ENCODE peak calls at places on chromosomes 2 and 18, in six cellular contexts. M, U, H, R, J and A are unnamed samples.

GRCh38 chr2:101902169-101902568 is 89.6 kb upstream of the IL1R2 start:
- DNase-seq in M (no peak), U (no peak), H (no peak), R (no peak), J (no peak), A (no peak)

GRCh38 chr2:168773719-168774521 is 28.5 kb upstream of the NOSTRIN start:
- DNase-seq in M (peak; percentile 24), U (peak; percentile 69), H (peak; percentile 25), R (peak; percentile 54), J (peak; percentile 88), A (no peak)

GRCh38 chr2:224865016-224865415 is 148.9 kb upstream of the CCDC195 start:
- DNase-seq in M (no peak), U (no peak), H (no peak), R (no peak), J (peak; percentile 39), A (no peak)

GRCh38 chr2:121200419-121201315 is 84.3 kb downstream of the TFCP2L1 start:
- DNase-seq in M (no peak), U (no peak), H (no peak), R (no peak), J (no peak), A (no peak)

GRCh38 chr2:183919926-183920325 is 678.4 kb upstream of the ZNF804A start:
- DNase-seq in M (no peak), U (no peak), H (no peak), R (no peak), J (no peak), A (no peak)

GRCh38 chr2:230877737-230878598 is 13.2 kb downstream of the ITM2C start:
- DNase-seq in M (no peak), U (no peak), H (peak; percentile 15), R (peak; percentile 87), J (no peak), A (no peak)

GRCh38 chr2:236359426-236359825 is 95.2 kb upstream of the ASB18 start:
- DNase-seq in M (no peak), U (no peak), H (no peak), R (no peak), J (no peak), A (no peak)

GRCh38 chr18:54956506-54956905 is 2.8 kb downstream of the CCDC68 start:
- DNase-seq in M (no peak), U (no peak), H (no peak), R (no peak), J (no peak), A (no peak)

GRCh38 chr2:217469203-217469810 is 533.5 kb downstream of the TNS1 start:
- DNase-seq in M (no peak), U (no peak), H (no peak), R (no peak), J (no peak), A (no peak)

GRCh38 chr2:237923507-237924163 is 43.2 kb upstream of the UBE2F start:
- DNase-seq in M (peak; percentile 23), U (peak; percentile 59), H (peak; percentile 76), R (peak; percentile 70), J (peak; percentile 84), A (no peak)

GRCh38 chr18:22465859-22466602 is 48.3 kb upstream of the CTAGE1 start:
- DNase-seq in M (peak; percentile 86), U (peak; percentile 97), H (peak; percentile 75), R (no peak), J (peak; percentile 17), A (peak; percentile 96)

GRCh38 chr2:38415023-38415422 is 38.0 kb upstream of the ATL2 start:
- DNase-seq in M (no peak), U (no peak), H (no peak), R (no peak), J (no peak), A (no peak)

GRCh38 chr2:172021955-172022354 is 22.2 kb downstream of the METAP1D start:
- DNase-seq in M (no peak), U (no peak), H (no peak), R (no peak), J (peak; percentile 88), A (no peak)

GRCh38 chr2:33607905-33608304 is 8.8 kb upstream of the FAM98A start:
- DNase-seq in M (no peak), U (no peak), H (no peak), R (no peak), J (no peak), A (no peak)

GRCh38 chr2:242029422-242030225 is 160.1 kb downstream of the RTP5 start:
- DNase-seq in M (no peak), U (no peak), H (no peak), R (no peak), J (no peak), A (no peak)

GRCh38 chr2:219228026-219228744 is 1.3 kb downstream of the ATG9A start:
- DNase-seq in M (no peak), U (peak; percentile 15), H (no peak), R (peak; percentile 14), J (no peak), A (no peak)

GRCh38 chr2:23423062-23423872 is 38.3 kb downstream of the KLHL29 start:
- DNase-seq in M (no peak), U (no peak), H (no peak), R (no peak), J (no peak), A (no peak)

GRCh38 chr2:593354-594026 is 83.7 kb downstream of the TMEM18 start:
- DNase-seq in M (no peak), U (no peak), H (no peak), R (no peak), J (no peak), A (no peak)

GRCh38 chr18:60019463-60019840 is 119.7 kb downstream of the PMAIP1 start:
- DNase-seq in M (peak; percentile 68), U (peak; percentile 74), H (no peak), R (no peak), J (peak; percentile 15), A (peak; percentile 82)

GRCh38 chr2:187150667-187151066 is 297.4 kb downstream of the CALCRL start:
- DNase-seq in M (no peak), U (peak; percentile 26), H (no peak), R (no peak), J (no peak), A (no peak)

GRCh38 chr2:120323214-120323613 is 22.7 kb upstream of the INHBB start:
- DNase-seq in M (no peak), U (no peak), H (peak; percentile 75), R (no peak), J (no peak), A (no peak)

GRCh38 chr2:240289701-240290431 is 145.6 kb upstream of the GPC1 start:
- DNase-seq in M (no peak), U (no peak), H (no peak), R (no peak), J (no peak), A (no peak)

GRCh38 chr2:174631009-174631981 is 33.7 kb upstream of the WIPF1 start:
- DNase-seq in M (peak; percentile 54), U (no peak), H (no peak), R (no peak), J (no peak), A (no peak)

GRCh38 chr2:109336296-109336695 is 207.3 kb downstream of the SH3RF3 start:
- DNase-seq in M (no peak), U (no peak), H (no peak), R (no peak), J (no peak), A (no peak)

GRCh38 chr2:109333414-109334194 is 204.6 kb downstream of the SH3RF3 start:
- DNase-seq in M (no peak), U (no peak), H (no peak), R (peak; percentile 43), J (no peak), A (no peak)

GRCh38 chr2:109337221-109337620 is 208.2 kb downstream of the SH3RF3 start:
- DNase-seq in M (no peak), U (no peak), H (no peak), R (no peak), J (no peak), A (no peak)

GRCh38 chr2:109332880-109333279 is 203.9 kb downstream of the SH3RF3 start:
- DNase-seq in M (no peak), U (no peak), H (no peak), R (no peak), J (no peak), A (no peak)

DNA sequence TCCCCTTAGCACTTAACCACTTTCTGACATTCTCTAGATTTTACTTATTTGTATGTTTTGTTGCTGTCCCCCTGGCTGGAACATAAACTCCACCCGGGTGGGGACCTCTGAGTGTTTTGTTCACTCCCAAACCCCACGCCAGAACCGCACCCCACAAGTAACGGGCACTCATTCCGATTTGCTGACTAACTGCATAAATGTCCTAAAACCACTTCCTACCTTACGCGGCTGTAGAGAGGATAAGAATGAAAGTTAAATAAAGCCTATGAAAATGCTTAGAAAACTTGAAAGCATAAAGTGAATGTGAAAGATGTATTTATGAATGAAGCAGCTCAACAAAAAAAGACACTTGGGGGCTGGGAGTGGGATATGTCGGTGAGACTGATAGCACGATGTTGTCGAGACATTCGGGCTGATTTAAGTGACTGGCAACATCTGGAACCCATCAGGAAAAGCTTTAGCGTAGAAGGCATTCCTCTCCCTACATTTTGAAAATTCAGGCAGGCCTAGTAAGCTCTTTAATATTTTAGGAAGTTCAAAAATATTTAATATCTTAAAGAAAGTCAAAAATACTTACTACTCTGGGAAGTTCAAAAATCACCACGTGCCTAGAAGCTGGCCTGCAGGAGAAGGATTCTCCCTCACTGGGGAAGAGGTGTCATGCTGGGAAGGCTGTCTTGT is 206.7 kb downstream of the SH3RF3 start:
- DNase-seq in M (no peak), U (peak; percentile 23), H (no peak), R (no peak), J (peak; percentile 23), A (no peak)
- H3K4me3 ChIP-seq in M (peak overlapping the region; percentile 36), U (no peak overlapping the region), H (peak overlapping the region; percentile 4), R (no peak overlapping the region), J (no peak overlapping the region), A (no peak overlapping the region)

DNA sequence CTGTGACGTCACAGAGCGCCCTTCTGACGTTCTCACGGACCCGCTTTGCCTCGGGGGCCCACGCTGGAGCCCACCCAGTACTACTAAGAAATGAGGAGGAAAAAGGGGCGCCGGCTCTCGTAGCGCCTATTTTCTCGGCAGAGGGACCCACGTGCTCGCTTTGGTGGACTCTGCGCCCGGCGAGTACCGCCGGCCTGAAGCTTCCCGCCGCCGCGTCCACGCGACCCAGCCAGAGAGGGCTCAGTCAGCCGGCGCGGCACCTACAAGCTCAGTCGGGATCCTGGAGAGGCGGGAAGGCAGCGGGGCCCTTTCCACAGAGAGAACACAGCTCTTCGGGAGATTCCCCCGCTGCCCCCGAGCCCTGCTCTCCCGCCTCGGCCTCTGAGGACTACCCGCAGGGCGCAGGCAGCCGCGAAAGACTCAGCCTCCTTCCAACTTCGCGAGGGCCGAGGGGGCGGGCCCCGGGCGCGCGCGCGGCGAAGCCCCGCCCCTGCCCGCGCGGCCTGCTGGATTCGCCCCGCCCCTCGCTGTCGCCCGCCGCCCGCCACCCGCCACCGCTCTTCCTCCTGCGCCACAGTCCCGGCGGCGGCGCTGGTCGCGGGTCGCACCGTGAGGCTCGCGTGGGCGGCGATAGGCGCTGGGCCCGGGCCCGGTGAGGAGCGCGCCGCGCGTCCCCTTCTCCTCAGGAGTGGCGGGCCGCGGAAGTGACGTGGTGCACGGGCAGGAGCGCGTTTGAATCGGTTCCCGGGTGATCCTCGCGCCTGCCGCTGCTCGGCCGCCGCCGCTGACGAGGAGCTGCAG is at the start of gene SMCHD1:
- DNase-seq in M (no peak), U (peak; percentile 85), H (peak; percentile 86), R (peak; percentile 86), J (peak; percentile 92), A (peak; percentile 21)
- TF ChIP-seq CTCF in M (no peak), U (no peak), H (no peak), R (no peak), J (no peak), A (no peak)

GRCh38 chr18:62199629-62200028 is 12.6 kb downstream of the RELCH start:
- DNase-seq in M (no peak), U (peak; percentile 52), H (no peak), R (no peak), J (no peak), A (no peak)
- H3K4me3 ChIP-seq in M (no peak overlapping the region), U (no peak overlapping the region), H (no peak overlapping the region), R (no peak overlapping the region), J (no peak overlapping the region), A (no peak overlapping the region)

GRCh38 chr2:197873293-197873701 is 68.9 kb downstream of the PLCL1 start:
- DNase-seq in M (peak; percentile 32), U (peak; percentile 5), H (no peak), R (no peak), J (no peak), A (peak; percentile 26)
- TF ChIP-seq CTCF in M (peak; percentile 28), U (no peak), H (no peak), R (no peak), J (no peak), A (peak; percentile 3)